ENCODE peak calls at places on chromosome 18, in four cellular contexts. One of them, this sample, is unnamed.
A peak's percentile ranks its signal among the peaks of the same experiment; 100 is the strongest.

GRCh38 chr18:35695803-35696202 is 114.3 kb downstream of the GALNT1 start:
- DNase-seq in WTC11: no peak
- DNase-seq in GM12878: no peak
- DNase-seq in SK-N-SH: no peak
- DNase-seq in this sample: no peak

GRCh38 chr18:2843161-2843560 is 3.6 kb upstream of the EMILIN2 start:
- DNase-seq in WTC11: no peak
- DNase-seq in GM12878: no peak
- DNase-seq in SK-N-SH: no peak
- DNase-seq in this sample: no peak

GRCh38 chr18:58407263-58407648 is 221.6 kb downstream of the ALPK2 start:
- DNase-seq in WTC11: no peak
- DNase-seq in GM12878: no peak
- DNase-seq in SK-N-SH: no peak
- DNase-seq in this sample: no peak

GRCh38 chr18:6022089-6022444 is 126.7 kb upstream of the TMEM200C start:
- DNase-seq in WTC11: no peak
- DNase-seq in GM12878: no peak
- DNase-seq in SK-N-SH: no peak
- DNase-seq in this sample: no peak

GRCh38 chr18:46073474-46074331 is 1.6 kb upstream of the PSTPIP2 start:
- DNase-seq in WTC11: peak; percentile 36
- DNase-seq in GM12878: no peak
- DNase-seq in SK-N-SH: peak; percentile 57
- DNase-seq in this sample: peak; percentile 30

GRCh38 chr18:47120428-47120827 is 29.9 kb downstream of the HDHD2 start:
- DNase-seq in WTC11: no peak
- DNase-seq in GM12878: peak; percentile 47
- DNase-seq in SK-N-SH: no peak
- DNase-seq in this sample: no peak

GRCh38 chr18:6207941-6208340 is 206.8 kb downstream of the L3MBTL4 start:
- DNase-seq in WTC11: no peak
- DNase-seq in GM12878: no peak
- DNase-seq in SK-N-SH: no peak
- DNase-seq in this sample: no peak

GRCh38 chr18:45370190-45371010 is 244.9 kb upstream of the SLC14A2 start:
- DNase-seq in WTC11: no peak
- DNase-seq in GM12878: no peak
- DNase-seq in SK-N-SH: no peak
- DNase-seq in this sample: no peak

GRCh38 chr18:48777026-48777736 is 173.6 kb downstream of the SMAD7 start:
- DNase-seq in WTC11: peak; percentile 83
- DNase-seq in GM12878: no peak
- DNase-seq in SK-N-SH: peak; percentile 90
- DNase-seq in this sample: peak; percentile 76

GRCh38 chr18:28123401-28124030 is 53.4 kb downstream of the CDH2 start:
- DNase-seq in WTC11: no peak
- DNase-seq in GM12878: no peak
- DNase-seq in SK-N-SH: no peak
- DNase-seq in this sample: no peak

GRCh38 chr18:34039194-34039593 is 185.5 kb downstream of the NOL4 start:
- DNase-seq in WTC11: no peak
- DNase-seq in GM12878: peak; percentile 21
- DNase-seq in SK-N-SH: no peak
- DNase-seq in this sample: no peak

DNA sequence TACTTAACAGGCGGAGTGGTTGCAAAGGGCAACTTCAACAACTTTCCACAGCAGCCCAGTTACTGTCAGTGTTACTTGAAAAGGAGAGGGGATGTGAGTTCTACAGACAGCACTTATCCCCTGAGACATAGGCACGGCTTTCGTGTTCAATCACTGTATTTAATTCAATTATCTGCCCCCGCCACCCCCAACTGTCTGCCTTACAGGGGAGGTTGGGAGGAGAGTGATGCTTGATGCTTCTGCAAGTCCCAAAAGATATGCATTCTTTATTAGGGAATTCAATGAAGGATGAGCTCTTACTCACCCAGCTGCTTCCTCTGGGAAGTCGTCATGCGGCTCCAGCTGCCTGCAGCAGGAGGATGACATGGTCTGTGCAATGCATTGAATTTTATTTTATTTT is 639.9 kb downstream of the DCC start:
- DNase-seq in WTC11: no peak
- DNase-seq in GM12878: no peak
- DNase-seq in SK-N-SH: no peak
- DNase-seq in this sample: no peak
- TF ChIP-seq USF1 in WTC11: no peak
- TF ChIP-seq USF1 in GM12878: no peak
- TF ChIP-seq USF1 in SK-N-SH: no peak
- TF ChIP-seq USF1 in this sample: no peak

DNA sequence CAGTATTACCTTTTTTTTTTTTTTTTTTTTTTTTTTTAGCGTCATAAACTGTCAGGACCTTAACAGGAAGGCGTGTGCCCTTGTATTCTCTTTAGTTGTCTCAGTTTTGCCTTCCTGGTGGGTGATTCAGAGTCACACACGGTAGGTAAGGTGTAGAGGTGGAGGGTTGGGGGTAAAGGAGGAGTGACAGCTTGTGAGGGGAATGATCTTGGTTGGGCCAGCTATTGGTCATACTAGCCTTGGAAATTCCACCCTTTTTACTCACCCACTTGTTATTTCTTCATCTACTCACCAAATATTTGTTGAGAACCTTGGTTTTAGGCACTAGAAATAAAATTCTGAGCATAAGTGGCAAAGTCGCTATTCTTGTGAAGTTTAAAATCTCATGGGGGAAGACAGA is 22.2 kb downstream of the SMIM21 start:
- DNase-seq in WTC11: no peak
- DNase-seq in GM12878: no peak
- DNase-seq in SK-N-SH: no peak
- DNase-seq in this sample: no peak
- TF ChIP-seq USF1 in WTC11: no peak
- TF ChIP-seq USF1 in GM12878: no peak
- TF ChIP-seq USF1 in SK-N-SH: no peak
- TF ChIP-seq USF1 in this sample: no peak

GRCh38 chr18:63098014-63098981 is 221.3 kb downstream of the BCL2 start:
- DNase-seq in WTC11: no peak
- DNase-seq in GM12878: peak; percentile 77
- DNase-seq in SK-N-SH: no peak
- DNase-seq in this sample: no peak
- TF ChIP-seq USF1 in WTC11: no peak
- TF ChIP-seq USF1 in GM12878: no peak
- TF ChIP-seq USF1 in SK-N-SH: no peak
- TF ChIP-seq USF1 in this sample: no peak

DNA sequence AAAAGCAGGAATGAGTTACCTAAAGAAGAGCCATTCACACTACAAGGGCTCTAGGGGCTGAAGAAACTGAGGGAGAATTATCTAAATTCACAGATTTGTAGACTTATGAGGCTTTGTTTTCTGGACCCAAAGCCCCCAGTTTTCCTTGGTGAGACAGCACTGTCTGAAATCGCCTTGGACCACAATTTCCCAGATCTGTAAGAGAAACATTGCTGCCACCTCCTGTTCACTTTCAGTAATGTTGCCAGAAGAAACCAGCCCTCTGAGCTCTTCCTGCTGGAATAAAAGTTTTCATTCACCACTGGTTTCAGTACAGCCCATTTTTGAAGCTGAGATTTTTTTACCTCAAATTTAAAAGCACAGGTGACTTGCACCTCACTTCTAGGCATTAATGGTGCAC is 169.2 kb downstream of the CDH20 start:
- DNase-seq in WTC11: peak; percentile 37
- DNase-seq in GM12878: peak; percentile 5
- DNase-seq in SK-N-SH: peak; percentile 69
- DNase-seq in this sample: peak; percentile 15
- TF ChIP-seq USF1 in WTC11: no peak
- TF ChIP-seq USF1 in GM12878: no peak
- TF ChIP-seq USF1 in SK-N-SH: no peak
- TF ChIP-seq USF1 in this sample: no peak

GRCh38 chr18:66196805-66197204 is 407.1 kb downstream of the CDH19 start:
- DNase-seq in WTC11: no peak
- DNase-seq in GM12878: no peak
- DNase-seq in SK-N-SH: no peak
- DNase-seq in this sample: no peak
- TF ChIP-seq USF1 in WTC11: no peak
- TF ChIP-seq USF1 in GM12878: no peak
- TF ChIP-seq USF1 in SK-N-SH: no peak
- TF ChIP-seq USF1 in this sample: no peak

GRCh38 chr18:24811963-24812681 is 351.7 kb downstream of the HRH4 start:
- DNase-seq in WTC11: no peak
- DNase-seq in GM12878: no peak
- DNase-seq in SK-N-SH: no peak
- DNase-seq in this sample: no peak
- TF ChIP-seq USF1 in WTC11: no peak
- TF ChIP-seq USF1 in GM12878: no peak
- TF ChIP-seq USF1 in SK-N-SH: no peak
- TF ChIP-seq USF1 in this sample: no peak

DNA sequence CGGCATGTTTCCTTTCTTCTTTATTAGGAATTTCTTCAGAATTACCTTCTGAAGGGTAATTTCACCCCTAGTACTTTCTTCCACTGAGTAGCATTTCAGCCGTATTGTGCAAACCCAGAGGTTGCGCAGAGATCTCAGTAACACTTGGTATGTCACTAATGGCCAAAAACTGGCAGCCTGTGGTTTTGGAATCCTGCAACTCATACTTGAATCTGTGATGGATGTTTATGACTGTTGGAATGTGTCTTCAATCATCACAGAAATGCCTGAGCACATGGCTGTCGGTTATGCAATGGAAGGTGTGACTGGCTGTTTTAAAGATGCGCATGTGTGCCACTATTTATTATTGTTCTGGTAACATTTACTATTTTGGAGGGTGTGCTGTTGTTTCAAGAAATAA is 100.0 kb downstream of the COLEC12 start:
- DNase-seq in WTC11: no peak
- DNase-seq in GM12878: no peak
- DNase-seq in SK-N-SH: no peak
- DNase-seq in this sample: no peak
- TF ChIP-seq USF1 in WTC11: no peak
- TF ChIP-seq USF1 in GM12878: no peak
- TF ChIP-seq USF1 in SK-N-SH: no peak
- TF ChIP-seq USF1 in this sample: no peak

GRCh38 chr18:39786477-39786876 is 2168.6 kb upstream of the PIK3C3 start:
- DNase-seq in WTC11: no peak
- DNase-seq in GM12878: no peak
- DNase-seq in SK-N-SH: no peak
- DNase-seq in this sample: no peak
- TF ChIP-seq USF1 in WTC11: no peak
- TF ChIP-seq USF1 in GM12878: no peak
- TF ChIP-seq USF1 in SK-N-SH: no peak
- TF ChIP-seq USF1 in this sample: no peak

GRCh38 chr18:69936191-69936558 is 11.5 kb downstream of the CD226 start:
- DNase-seq in WTC11: no peak
- DNase-seq in GM12878: no peak
- DNase-seq in SK-N-SH: no peak
- DNase-seq in this sample: no peak

GRCh38 chr18:69934866-69935265 is 12.8 kb downstream of the CD226 start:
- DNase-seq in WTC11: no peak
- DNase-seq in GM12878: no peak
- DNase-seq in SK-N-SH: no peak
- DNase-seq in this sample: no peak

GRCh38 chr18:69941183-69941582 is 6.5 kb downstream of the CD226 start:
- DNase-seq in WTC11: no peak
- DNase-seq in GM12878: no peak
- DNase-seq in SK-N-SH: no peak
- DNase-seq in this sample: no peak

DNA sequence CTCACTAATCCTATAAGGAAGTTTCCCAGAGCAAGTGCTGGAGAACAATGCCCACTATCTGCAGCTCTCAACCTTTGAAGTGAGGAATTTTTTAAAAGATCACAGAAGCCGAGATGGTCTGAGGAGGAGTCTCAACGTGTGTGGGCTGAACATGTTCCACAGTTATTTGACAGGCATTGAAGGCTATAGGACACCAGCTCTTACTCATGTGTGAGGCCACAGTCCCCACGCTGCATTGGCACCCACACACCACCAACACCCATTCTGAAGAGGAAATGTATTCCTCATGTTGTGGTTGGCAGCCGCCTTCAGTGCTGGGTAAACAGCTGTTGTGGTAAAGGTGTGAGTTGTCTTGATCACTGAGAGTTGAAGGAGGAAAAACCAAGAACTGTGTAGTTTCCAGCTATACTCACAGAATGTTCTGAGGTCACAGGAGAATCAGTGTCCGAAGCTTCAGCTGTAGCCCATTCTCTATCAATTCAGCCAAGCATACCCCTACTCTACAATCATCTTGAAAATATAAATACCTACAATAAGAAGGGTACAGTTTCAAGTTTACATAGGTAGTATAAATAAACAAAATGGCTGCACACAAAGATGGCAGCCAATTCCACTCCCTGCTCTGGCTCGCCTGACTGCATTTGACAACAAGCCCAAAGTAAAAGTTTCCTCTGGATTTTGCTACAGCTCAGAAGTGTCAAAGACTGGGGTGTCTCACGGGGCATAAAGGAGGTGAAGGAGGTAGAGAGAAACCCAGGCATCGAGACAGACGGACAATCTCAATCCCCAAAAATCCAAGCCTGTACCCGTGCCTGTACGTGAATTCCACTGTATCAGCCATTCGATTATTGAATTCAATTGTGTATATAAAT is 12.1 kb downstream of the CD226 start:
- DNase-seq in WTC11: no peak
- DNase-seq in GM12878: peak; percentile 89
- DNase-seq in SK-N-SH: no peak
- DNase-seq in this sample: no peak
- TF ChIP-seq USF1 in WTC11: no peak
- TF ChIP-seq USF1 in GM12878: no peak
- TF ChIP-seq USF1 in SK-N-SH: no peak
- TF ChIP-seq USF1 in this sample: no peak

This sample was measured in K562.